ENCODE peak calls at places on chromosomes 4 and X, in four cellular contexts. One of them, this sample, is unnamed.

GRCh38 chr4:115537387-115537786 is 424.0 kb upstream of the NDST4 start:
- DNase-seq in activated CD8-positive, alpha-beta memory T cell treated with anti-CD3 and anti-CD28 coated beads for 24 hours: no peak
- DNase-seq in T-helper 9 cell: no peak
- DNase-seq in C1 segment of cervical spinal cord: no peak
- DNase-seq in this sample: no peak

GRCh38 chrX:130975947-130976346 is 72.9 kb upstream of the ENOX2 start:
- DNase-seq in activated CD8-positive, alpha-beta memory T cell treated with anti-CD3 and anti-CD28 coated beads for 24 hours: no peak
- DNase-seq in T-helper 9 cell: no peak
- DNase-seq in C1 segment of cervical spinal cord: no peak
- DNase-seq in this sample: no peak

GRCh38 chr4:2286904-2287593 is 25.1 kb upstream of the MXD4 start:
- DNase-seq in activated CD8-positive, alpha-beta memory T cell treated with anti-CD3 and anti-CD28 coated beads for 24 hours: no peak
- DNase-seq in T-helper 9 cell: no peak
- DNase-seq in C1 segment of cervical spinal cord: no peak
- DNase-seq in this sample: no peak

GRCh38 chr4:124177647-124178425 is 534.7 kb downstream of the ANKRD50 start:
- DNase-seq in activated CD8-positive, alpha-beta memory T cell treated with anti-CD3 and anti-CD28 coated beads for 24 hours: no peak
- DNase-seq in T-helper 9 cell: no peak
- DNase-seq in C1 segment of cervical spinal cord: no peak
- DNase-seq in this sample: no peak

GRCh38 chr4:81922271-81922775 is 450.6 kb upstream of the RASGEF1B start:
- DNase-seq in activated CD8-positive, alpha-beta memory T cell treated with anti-CD3 and anti-CD28 coated beads for 24 hours: no peak
- DNase-seq in T-helper 9 cell: no peak
- DNase-seq in C1 segment of cervical spinal cord: no peak
- DNase-seq in this sample: no peak

GRCh38 chr4:104901438-104901837 is 245.2 kb upstream of the TET2 start:
- DNase-seq in activated CD8-positive, alpha-beta memory T cell treated with anti-CD3 and anti-CD28 coated beads for 24 hours: no peak
- DNase-seq in T-helper 9 cell: no peak
- DNase-seq in C1 segment of cervical spinal cord: peak; percentile 23
- DNase-seq in this sample: no peak

GRCh38 chr4:176792348-176793059 is at the start of gene VEGFC:
- DNase-seq in activated CD8-positive, alpha-beta memory T cell treated with anti-CD3 and anti-CD28 coated beads for 24 hours: peak; percentile 53
- DNase-seq in T-helper 9 cell: no peak
- DNase-seq in C1 segment of cervical spinal cord: no peak
- DNase-seq in this sample: peak; percentile 89

GRCh38 chr4:156778606-156779005 is 193.0 kb downstream of the PDGFC start:
- DNase-seq in activated CD8-positive, alpha-beta memory T cell treated with anti-CD3 and anti-CD28 coated beads for 24 hours: no peak
- DNase-seq in T-helper 9 cell: no peak
- DNase-seq in C1 segment of cervical spinal cord: no peak
- DNase-seq in this sample: no peak

GRCh38 chr4:78165758-78166157 is 108.6 kb downstream of the FRAS1 start:
- DNase-seq in activated CD8-positive, alpha-beta memory T cell treated with anti-CD3 and anti-CD28 coated beads for 24 hours: no peak
- DNase-seq in T-helper 9 cell: no peak
- DNase-seq in C1 segment of cervical spinal cord: no peak
- DNase-seq in this sample: no peak

GRCh38 chr4:31995943-31996901 is 1276.1 kb downstream of the PCDH7 start:
- DNase-seq in activated CD8-positive, alpha-beta memory T cell treated with anti-CD3 and anti-CD28 coated beads for 24 hours: no peak
- DNase-seq in T-helper 9 cell: no peak
- DNase-seq in C1 segment of cervical spinal cord: no peak
- DNase-seq in this sample: peak; percentile 79

GRCh38 chr4:18366762-18367358 is 345.3 kb upstream of the LCORL start:
- DNase-seq in activated CD8-positive, alpha-beta memory T cell treated with anti-CD3 and anti-CD28 coated beads for 24 hours: no peak
- DNase-seq in T-helper 9 cell: no peak
- DNase-seq in C1 segment of cervical spinal cord: no peak
- DNase-seq in this sample: no peak

GRCh38 chr4:146567396-146567795 is 45.7 kb upstream of the SLC10A7 start:
- DNase-seq in activated CD8-positive, alpha-beta memory T cell treated with anti-CD3 and anti-CD28 coated beads for 24 hours: no peak
- DNase-seq in T-helper 9 cell: no peak
- DNase-seq in C1 segment of cervical spinal cord: no peak
- DNase-seq in this sample: no peak

GRCh38 chr4:89137231-89137630 is 25.9 kb downstream of the TIGD2 start:
- DNase-seq in activated CD8-positive, alpha-beta memory T cell treated with anti-CD3 and anti-CD28 coated beads for 24 hours: no peak
- DNase-seq in T-helper 9 cell: no peak
- DNase-seq in C1 segment of cervical spinal cord: no peak
- DNase-seq in this sample: no peak

GRCh38 chrX:71671043-71671829 is 3.9 kb downstream of the LOC101059915 start:
- DNase-seq in activated CD8-positive, alpha-beta memory T cell treated with anti-CD3 and anti-CD28 coated beads for 24 hours: peak; percentile 82
- DNase-seq in T-helper 9 cell: no peak
- DNase-seq in C1 segment of cervical spinal cord: no peak
- DNase-seq in this sample: no peak

GRCh38 chr4:13562876-13563275 is 18.6 kb upstream of the NKX3-2 start:
- DNase-seq in activated CD8-positive, alpha-beta memory T cell treated with anti-CD3 and anti-CD28 coated beads for 24 hours: no peak
- DNase-seq in T-helper 9 cell: no peak
- DNase-seq in C1 segment of cervical spinal cord: no peak
- DNase-seq in this sample: no peak

GRCh38 chr4:152956650-152957436 is 20.7 kb downstream of the FHDC1 start:
- DNase-seq in activated CD8-positive, alpha-beta memory T cell treated with anti-CD3 and anti-CD28 coated beads for 24 hours: no peak
- DNase-seq in T-helper 9 cell: no peak
- DNase-seq in C1 segment of cervical spinal cord: no peak
- DNase-seq in this sample: no peak

This sample was measured in osteocyte.